ENCODE peak calls at places on chromosomes 13 and 19, in nine cellular contexts. O, Z, R, L, P, S, T, X and Y are unnamed samples.

GRCh38 chr13:45374917-45375316 is 33.9 kb upstream of the TPT1 start:
- DNase-seq in O (no peak), Z (no peak), R (no peak), L (peak), P (no peak), S (no peak), T (no peak), X (no peak), Y (no peak)

GRCh38 chr19:11196406-11197287 is 698 bp downstream of the KANK2 start:
- DNase-seq in O (no peak), Z (no peak), R (no peak), L (no peak), P (no peak), S (no peak), T (no peak), X (no peak), Y (no peak)

GRCh38 chr13:113923376-113924063 is 50.4 kb downstream of the C13orf46 start:
- DNase-seq in O (no peak), Z (no peak), R (no peak), L (no peak), P (no peak), S (peak), T (no peak), X (no peak), Y (no peak)

GRCh38 chr13:18951412-18951811 is 230.2 kb downstream of the TUBA3C start:
- DNase-seq in O (no peak), Z (no peak), R (no peak), L (no peak), P (no peak), S (peak), T (no peak), X (no peak), Y (no peak)

GRCh38 chr19:6736917-6737283 is 480 bp downstream of the GPR108 start:
- DNase-seq in O (peak), Z (peak), R (no peak), L (no peak), P (no peak), S (no peak), T (no peak), X (no peak), Y (no peak)

GRCh38 chr19:2798158-2798685 is 12.9 kb downstream of the THOP1 start:
- DNase-seq in O (no peak), Z (no peak), R (no peak), L (no peak), P (no peak), S (no peak), T (no peak), X (no peak), Y (no peak)

GRCh38 chr13:76667551-76667950 is 218.7 kb downstream of the KCTD12 start:
- DNase-seq in O (no peak), Z (no peak), R (no peak), L (peak), P (no peak), S (no peak), T (no peak), X (no peak), Y (peak)

GRCh38 chr19:52910648-52911047 is 12.6 kb downstream of the ZNF888 start:
- DNase-seq in O (no peak), Z (no peak), R (no peak), L (no peak), P (no peak), S (no peak), T (no peak), X (no peak), Y (no peak)

GRCh38 chr19:46849610-46850009 is 1.0 kb downstream of the AP2S1 start:
- DNase-seq in O (no peak), Z (no peak), R (no peak), L (no peak), P (no peak), S (no peak), T (no peak), X (no peak), Y (no peak)

GRCh38 chr13:51122868-51123267 is 11.8 kb upstream of the C13orf42 start:
- DNase-seq in O (no peak), Z (peak), R (no peak), L (no peak), P (no peak), S (no peak), T (no peak), X (no peak), Y (no peak)

GRCh38 chr19:34431681-34432402 is 3.7 kb downstream of the UBA2 start:
- DNase-seq in O (no peak), Z (no peak), R (no peak), L (no peak), P (no peak), S (no peak), T (no peak), X (no peak), Y (no peak)

GRCh38 chr13:26656919-26657318 is 99.4 kb downstream of the WASF3 start:
- DNase-seq in O (peak), Z (peak), R (no peak), L (peak), P (no peak), S (no peak), T (no peak), X (no peak), Y (peak)

GRCh38 chr19:53388168-53388567 is 6.8 kb upstream of the ZNF765 start:
- DNase-seq in O (no peak), Z (no peak), R (no peak), L (no peak), P (no peak), S (no peak), T (no peak), X (no peak), Y (no peak)

GRCh38 chr19:38920529-38921419 is 8.8 kb upstream of the CCER2 start:
- DNase-seq in O (no peak), Z (no peak), R (no peak), L (no peak), P (no peak), S (no peak), T (no peak), X (no peak), Y (no peak)

GRCh38 chr19:14556662-14557188 is 15.1 kb downstream of the NDUFB7 start:
- DNase-seq in O (peak), Z (peak), R (peak), L (peak), P (peak), S (peak), T (peak), X (peak), Y (peak)

GRCh38 chr13:31835932-31836331 is 96.6 kb downstream of the RXFP2 start:
- DNase-seq in O (no peak), Z (peak), R (no peak), L (peak), P (peak), S (no peak), T (no peak), X (no peak), Y (peak)

GRCh38 chr13:111905609-111905945 is 161.4 kb upstream of the SOX1 start:
- DNase-seq in O (no peak), Z (no peak), R (no peak), L (no peak), P (no peak), S (peak), T (no peak), X (no peak), Y (no peak)

GRCh38 chr19:48274173-48274572 is 4.3 kb downstream of the ZNF114 start:
- DNase-seq in O (no peak), Z (peak), R (no peak), L (no peak), P (no peak), S (no peak), T (no peak), X (no peak), Y (no peak)

GRCh38 chr13:60970736-60971135 is 444.9 kb downstream of the PCDH20 start:
- DNase-seq in O (no peak), Z (no peak), R (no peak), L (no peak), P (no peak), S (no peak), T (no peak), X (no peak), Y (no peak)

GRCh38 chr13:48727252-48728011 is 73.7 kb downstream of the CYSLTR2 start:
- DNase-seq in O (no peak), Z (no peak), R (no peak), L (no peak), P (no peak), S (no peak), T (no peak), X (no peak), Y (no peak)

GRCh38 chr19:38544569-38545315 is 73.0 kb downstream of the MAP4K1 start:
- DNase-seq in O (no peak), Z (no peak), R (peak), L (no peak), P (no peak), S (no peak), T (no peak), X (no peak), Y (no peak)

GRCh38 chr19:30783212-30783611 is 411.0 kb downstream of the ZNF536 start:
- DNase-seq in O (no peak), Z (no peak), R (no peak), L (no peak), P (no peak), S (no peak), T (no peak), X (no peak), Y (no peak)

GRCh38 chr19:52170304-52170703 is 1.1 kb downstream of the ZNF836 start:
- DNase-seq in O (no peak), Z (no peak), R (no peak), L (no peak), P (no peak), S (no peak), T (no peak), X (no peak), Y (peak)

GRCh38 chr19:45821103-45821521 is 6.0 kb upstream of the RSPH6A start:
- DNase-seq in O (no peak), Z (no peak), R (no peak), L (no peak), P (no peak), S (no peak), T (no peak), X (no peak), Y (no peak)

GRCh38 chr19:3108775-3109174 is 14.6 kb downstream of the GNA11 start:
- DNase-seq in O (peak), Z (peak), R (peak), L (peak), P (peak), S (no peak), T (peak), X (peak), Y (peak)